ENCODE peak calls at places on chromosomes 1 and 21, in four cellular contexts. One of them, this sample, is unnamed.

GRCh38 chr1:41353744-41354143 is 7.5 kb upstream of the FOXO6 start:
- DNase-seq in lower lobe of right lung: no peak
- DNase-seq in OCI-LY7: no peak
- DNase-seq in cardiac muscle cell: peak; percentile 34
- DNase-seq in this sample: peak; percentile 66

GRCh38 chr1:941027-941587 is 17.4 kb downstream of the SAMD11 start:
- DNase-seq in OCI-LY7: no peak
- DNase-seq in lower lobe of right lung: no peak
- DNase-seq in cardiac muscle cell: no peak
- DNase-seq in this sample: peak; percentile 70

GRCh38 chr21:39715804-39716397 is 29.1 kb upstream of the IGSF5 start:
- DNase-seq in lower lobe of right lung: no peak
- DNase-seq in OCI-LY7: peak; percentile 60
- DNase-seq in cardiac muscle cell: peak; percentile 47
- DNase-seq in this sample: peak; percentile 37

GRCh38 chr1:153745417-153745816 is 17.6 kb downstream of the INTS3 start:
- DNase-seq in lower lobe of right lung: no peak
- DNase-seq in OCI-LY7: no peak
- DNase-seq in cardiac muscle cell: no peak
- DNase-seq in this sample: no peak

GRCh38 chr1:62175568-62176179 is 19.0 kb upstream of the L1TD1 start:
- DNase-seq in lower lobe of right lung: no peak
- DNase-seq in OCI-LY7: peak; percentile 44
- DNase-seq in cardiac muscle cell: peak; percentile 63
- DNase-seq in this sample: peak; percentile 58

GRCh38 chr1:193019442-193020026 is 39.6 kb downstream of the UCHL5 start:
- DNase-seq in cardiac muscle cell: peak; percentile 82
- DNase-seq in lower lobe of right lung: no peak
- DNase-seq in OCI-LY7: peak; percentile 60
- DNase-seq in this sample: peak; percentile 14

GRCh38 chr1:61013953-61014667 is 68.3 kb upstream of the NFIA start:
- DNase-seq in lower lobe of right lung: no peak
- DNase-seq in OCI-LY7: no peak
- DNase-seq in cardiac muscle cell: no peak
- DNase-seq in this sample: no peak

GRCh38 chr1:198679535-198680173 is 40.8 kb downstream of the PTPRC start:
- DNase-seq in lower lobe of right lung: peak; percentile 44
- DNase-seq in cardiac muscle cell: no peak
- DNase-seq in OCI-LY7: no peak
- DNase-seq in this sample: no peak

GRCh38 chr1:107430540-107431228 is 289.8 kb downstream of the NTNG1 start:
- DNase-seq in cardiac muscle cell: peak; percentile 54
- DNase-seq in OCI-LY7: peak; percentile 70
- DNase-seq in lower lobe of right lung: no peak
- DNase-seq in this sample: peak; percentile 39

GRCh38 chr1:229339520-229339919 is 3.3 kb downstream of the CCSAP start:
- DNase-seq in OCI-LY7: no peak
- DNase-seq in cardiac muscle cell: no peak
- DNase-seq in lower lobe of right lung: no peak
- DNase-seq in this sample: no peak

GRCh38 chr1:233151850-233152249 is 143.7 kb downstream of the PCNX2 start:
- DNase-seq in OCI-LY7: no peak
- DNase-seq in cardiac muscle cell: peak; percentile 89
- DNase-seq in lower lobe of right lung: no peak
- DNase-seq in this sample: no peak

GRCh38 chr1:53145942-53146708 is 3.7 kb upstream of the SLC1A7 start:
- DNase-seq in OCI-LY7: no peak
- DNase-seq in cardiac muscle cell: peak; percentile 100
- DNase-seq in lower lobe of right lung: peak; percentile 61
- DNase-seq in this sample: no peak

GRCh38 chr1:37513795-37514349 is 694 bp downstream of the MEAF6 start:
- DNase-seq in lower lobe of right lung: peak; percentile 64
- DNase-seq in OCI-LY7: peak; percentile 69
- DNase-seq in cardiac muscle cell: peak; percentile 8
- DNase-seq in this sample: peak; percentile 69

GRCh38 chr1:150365945-150366344 is 2.0 kb downstream of the RPRD2 start:
- DNase-seq in lower lobe of right lung: no peak
- DNase-seq in cardiac muscle cell: peak; percentile 19
- DNase-seq in OCI-LY7: peak; percentile 46
- DNase-seq in this sample: peak; percentile 14

GRCh38 chr1:42231253-42231652 is 66.7 kb upstream of the GUCA2A start:
- DNase-seq in cardiac muscle cell: no peak
- DNase-seq in lower lobe of right lung: no peak
- DNase-seq in OCI-LY7: no peak
- DNase-seq in this sample: no peak

GRCh38 chr21:40841524-40842196 is 5.3 kb downstream of the DSCAM start:
- DNase-seq in cardiac muscle cell: no peak
- DNase-seq in OCI-LY7: no peak
- DNase-seq in lower lobe of right lung: peak; percentile 65
- DNase-seq in this sample: no peak

GRCh38 chr21:45607922-45608295 is 35.6 kb upstream of the PCBP3 start:
- DNase-seq in lower lobe of right lung: no peak
- DNase-seq in OCI-LY7: no peak
- DNase-seq in cardiac muscle cell: no peak
- DNase-seq in this sample: no peak

GRCh38 chr1:226060976-226061792 is 1.3 kb upstream of the H3-3A start:
- DNase-seq in lower lobe of right lung: no peak
- DNase-seq in OCI-LY7: no peak
- DNase-seq in cardiac muscle cell: no peak
- DNase-seq in this sample: no peak

GRCh38 chr1:202272446-202272845 is 69.3 kb downstream of the UBE2T start:
- DNase-seq in lower lobe of right lung: no peak
- DNase-seq in cardiac muscle cell: no peak
- DNase-seq in OCI-LY7: no peak
- DNase-seq in this sample: no peak

GRCh38 chr1:234987415-234988159 is 141.1 kb downstream of the TOMM20 start:
- DNase-seq in OCI-LY7: peak; percentile 42
- DNase-seq in lower lobe of right lung: peak; percentile 60
- DNase-seq in cardiac muscle cell: peak; percentile 96
- DNase-seq in this sample: peak; percentile 49

GRCh38 chr1:234001817-234002216 is 97.3 kb downstream of the SLC35F3 start:
- DNase-seq in cardiac muscle cell: no peak
- DNase-seq in OCI-LY7: no peak
- DNase-seq in lower lobe of right lung: no peak
- DNase-seq in this sample: no peak

GRCh38 chr1:151584278-151584677 is 27.6 kb upstream of the SNX27 start:
- DNase-seq in lower lobe of right lung: no peak
- DNase-seq in cardiac muscle cell: no peak
- DNase-seq in OCI-LY7: no peak
- DNase-seq in this sample: no peak

GRCh38 chr1:161133220-161133740 is 813 bp upstream of the DEDD start:
- DNase-seq in lower lobe of right lung: no peak
- DNase-seq in cardiac muscle cell: no peak
- DNase-seq in OCI-LY7: no peak
- DNase-seq in this sample: no peak

GRCh38 chr21:35340273-35340672 is 291.2 kb upstream of the RUNX1 start:
- DNase-seq in OCI-LY7: peak; percentile 11
- DNase-seq in cardiac muscle cell: no peak
- DNase-seq in lower lobe of right lung: no peak
- DNase-seq in this sample: no peak

GRCh38 chr1:219771039-219771438 is 157.3 kb downstream of the SLC30A10 start:
- DNase-seq in OCI-LY7: no peak
- DNase-seq in lower lobe of right lung: no peak
- DNase-seq in cardiac muscle cell: peak; percentile 85
- DNase-seq in this sample: no peak

GRCh38 chr21:45362077-45362747 is 42.8 kb upstream of the COL18A1 start:
- DNase-seq in cardiac muscle cell: no peak
- DNase-seq in lower lobe of right lung: peak; percentile 34
- DNase-seq in OCI-LY7: no peak
- DNase-seq in this sample: no peak

GRCh38 chr1:12113433-12114339 is 50.6 kb downstream of the TNFRSF8 start:
- DNase-seq in OCI-LY7: no peak
- DNase-seq in lower lobe of right lung: no peak
- DNase-seq in cardiac muscle cell: peak; percentile 83
- DNase-seq in this sample: no peak

GRCh38 chr1:236677641-236678235 is 8.6 kb upstream of the ACTN2 start:
- DNase-seq in cardiac muscle cell: peak; percentile 57
- DNase-seq in lower lobe of right lung: no peak
- DNase-seq in OCI-LY7: no peak
- DNase-seq in this sample: no peak

GRCh38 chr1:203548917-203549708 is 55.2 kb downstream of the OPTC start:
- DNase-seq in cardiac muscle cell: peak; percentile 57
- DNase-seq in OCI-LY7: no peak
- DNase-seq in lower lobe of right lung: no peak
- DNase-seq in this sample: no peak

GRCh38 chr1:30933874-30934252 is 25.3 kb upstream of the SDC3 start:
- DNase-seq in lower lobe of right lung: no peak
- DNase-seq in cardiac muscle cell: no peak
- DNase-seq in OCI-LY7: no peak
- DNase-seq in this sample: no peak

DNA sequence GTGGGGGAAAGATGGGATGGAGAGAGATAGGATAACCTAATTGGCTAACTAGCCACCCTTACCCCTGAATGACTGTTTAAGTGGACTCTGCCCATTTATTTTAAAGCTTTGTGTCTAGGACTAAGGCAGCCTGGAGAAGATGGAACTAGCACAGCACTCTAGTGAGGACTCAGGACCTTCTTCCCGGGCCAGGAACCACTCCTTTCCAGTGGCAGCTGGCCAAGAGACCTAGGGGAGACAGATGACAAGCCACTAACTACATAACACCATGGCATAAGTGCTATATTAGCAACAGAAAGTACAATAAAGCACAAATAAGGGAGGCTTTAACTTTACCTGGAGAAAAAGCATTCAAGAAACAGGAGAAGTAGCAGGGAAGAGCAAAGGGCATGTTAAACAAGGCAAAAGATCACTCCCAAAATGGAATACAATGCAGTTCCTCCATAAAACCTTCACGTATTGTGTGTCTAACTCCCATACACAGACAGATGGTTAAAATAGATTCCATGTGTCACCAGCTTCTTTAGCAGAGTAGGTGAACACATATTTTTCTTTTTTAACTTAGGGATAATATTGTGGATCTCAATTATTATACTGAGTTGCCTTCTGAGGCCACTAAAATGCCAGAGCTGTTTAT is 20.6 kb downstream of the CLCA1 start:
- DNase-seq in cardiac muscle cell: no peak
- DNase-seq in OCI-LY7: no peak
- DNase-seq in lower lobe of right lung: no peak
- DNase-seq in this sample: no peak
- TF ChIP-seq CTCF in cardiac muscle cell: no peak
- TF ChIP-seq CTCF in OCI-LY7: no peak
- TF ChIP-seq CTCF in lower lobe of right lung: no peak
- TF ChIP-seq CTCF in this sample: no peak

GRCh38 chr1:199954701-199955100 is 72.8 kb upstream of the NR5A2 start:
- DNase-seq in cardiac muscle cell: no peak
- DNase-seq in OCI-LY7: peak; percentile 74
- DNase-seq in lower lobe of right lung: no peak
- DNase-seq in this sample: peak; percentile 56

GRCh38 chr1:199955235-199955634 is 72.3 kb upstream of the NR5A2 start:
- DNase-seq in cardiac muscle cell: no peak
- DNase-seq in OCI-LY7: no peak
- DNase-seq in lower lobe of right lung: no peak
- DNase-seq in this sample: no peak

GRCh38 chr1:199959775-199960110 is 67.8 kb upstream of the NR5A2 start:
- DNase-seq in OCI-LY7: no peak
- DNase-seq in lower lobe of right lung: no peak
- DNase-seq in cardiac muscle cell: no peak
- DNase-seq in this sample: no peak

GRCh38 chr1:199959033-199959774 is 68.3 kb upstream of the NR5A2 start:
- DNase-seq in OCI-LY7: no peak
- DNase-seq in lower lobe of right lung: no peak
- DNase-seq in cardiac muscle cell: no peak
- DNase-seq in this sample: no peak

DNA sequence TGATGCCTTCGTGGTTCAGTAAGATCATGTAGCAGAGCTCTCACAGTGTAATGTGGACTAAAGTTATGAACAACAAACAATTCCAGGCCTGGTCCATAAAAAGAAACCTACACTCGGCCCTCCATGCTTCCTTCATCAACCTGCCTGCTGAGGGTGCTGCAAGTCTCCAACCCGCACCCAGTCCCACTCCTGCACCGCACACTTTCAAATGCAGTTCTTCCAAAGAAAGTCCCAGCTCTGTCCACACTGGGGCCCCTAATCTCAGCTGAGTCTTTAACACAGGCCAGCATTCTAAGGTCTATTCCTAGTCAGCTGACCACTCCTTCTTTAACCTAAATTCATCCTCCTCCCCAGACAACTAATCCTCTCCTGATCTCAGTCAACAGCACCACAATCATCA is 71.5 kb upstream of the NR5A2 start:
- DNase-seq in OCI-LY7: no peak
- DNase-seq in lower lobe of right lung: no peak
- DNase-seq in cardiac muscle cell: no peak
- DNase-seq in this sample: no peak
- TF ChIP-seq CTCF in OCI-LY7: peak; percentile 27
- TF ChIP-seq CTCF in lower lobe of right lung: no peak
- TF ChIP-seq CTCF in cardiac muscle cell: no peak
- TF ChIP-seq CTCF in this sample: no peak

GRCh38 chr1:169070547-169070946 is 35.9 kb upstream of the ATP1B1 start:
- DNase-seq in OCI-LY7: no peak
- DNase-seq in cardiac muscle cell: no peak
- DNase-seq in lower lobe of right lung: no peak
- DNase-seq in this sample: no peak

GRCh38 chr1:169072945-169073725 is 33.4 kb upstream of the ATP1B1 start:
- DNase-seq in OCI-LY7: no peak
- DNase-seq in lower lobe of right lung: no peak
- DNase-seq in cardiac muscle cell: no peak
- DNase-seq in this sample: no peak

GRCh38 chr1:169070958-169071357 is 35.5 kb upstream of the ATP1B1 start:
- DNase-seq in OCI-LY7: no peak
- DNase-seq in cardiac muscle cell: no peak
- DNase-seq in lower lobe of right lung: no peak
- DNase-seq in this sample: no peak
- TF ChIP-seq CTCF in OCI-LY7: peak; percentile 25
- TF ChIP-seq CTCF in cardiac muscle cell: no peak
- TF ChIP-seq CTCF in lower lobe of right lung: no peak
- TF ChIP-seq CTCF in this sample: no peak

GRCh38 chr1:15876357-15876756 is 28.9 kb downstream of the SPEN start:
- DNase-seq in lower lobe of right lung: no peak
- DNase-seq in cardiac muscle cell: no peak
- DNase-seq in OCI-LY7: no peak
- DNase-seq in this sample: no peak
- TF ChIP-seq CTCF in lower lobe of right lung: peak; percentile 7
- TF ChIP-seq CTCF in cardiac muscle cell: peak; percentile 20
- TF ChIP-seq CTCF in OCI-LY7: no peak
- TF ChIP-seq CTCF in this sample: no peak

GRCh38 chr1:102796429-102796828 is 311.9 kb downstream of the COL11A1 start:
- DNase-seq in cardiac muscle cell: no peak
- DNase-seq in OCI-LY7: no peak
- DNase-seq in lower lobe of right lung: no peak
- DNase-seq in this sample: no peak

GRCh38 chr1:102790997-102791396 is 317.3 kb downstream of the COL11A1 start:
- DNase-seq in lower lobe of right lung: no peak
- DNase-seq in cardiac muscle cell: peak; percentile 13
- DNase-seq in OCI-LY7: no peak
- DNase-seq in this sample: no peak
- TF ChIP-seq CTCF in lower lobe of right lung: no peak
- TF ChIP-seq CTCF in cardiac muscle cell: peak; percentile 19
- TF ChIP-seq CTCF in OCI-LY7: peak; percentile 49
- TF ChIP-seq CTCF in this sample: no peak

This sample was measured in GM20000.